ENCODE peak calls at places on chromosomes 16 and 17, in ten cellular contexts. One of them, this sample, is unnamed.

GRCh38 chr16:19967561-19967960 is 82.9 kb upstream of the GPRC5B start:
- DNase-seq in T-cell: no peak
- DNase-seq in activated CD4-positive, alpha-beta T cell treated with anti-CD3 and anti-CD28 coated beads, Interleukin-2, amount 50 U/mL, for 1 hour: no peak
- DNase-seq in frontal cortex: no peak
- DNase-seq in breast epithelium: no peak
- DNase-seq in GDM1: no peak
- DNase-seq in NCI-H1694: no peak
- DNase-seq in omental fat pad: no peak
- DNase-seq in NCI-H187: no peak
- DNase-seq in activated T-cell treated with anti-CD3 and anti-CD28 coated beads, Interleukin-2, amount 50 U/mL, for 4 hours: no peak
- DNase-seq in this sample: no peak

GRCh38 chr17:64007838-64008282 is 9.7 kb downstream of the PRR29 start:
- DNase-seq in activated T-cell treated with anti-CD3 and anti-CD28 coated beads, Interleukin-2, amount 50 U/mL, for 4 hours: no peak
- DNase-seq in breast epithelium: no peak
- DNase-seq in frontal cortex: no peak
- DNase-seq in activated CD4-positive, alpha-beta T cell treated with anti-CD3 and anti-CD28 coated beads, Interleukin-2, amount 50 U/mL, for 1 hour: no peak
- DNase-seq in NCI-H1694: no peak
- DNase-seq in NCI-H187: no peak
- DNase-seq in omental fat pad: no peak
- DNase-seq in GDM1: no peak
- DNase-seq in T-cell: no peak
- DNase-seq in this sample: no peak

GRCh38 chr17:77210946-77211541 is 70.3 kb downstream of the SEC14L1 start:
- DNase-seq in omental fat pad: no peak
- DNase-seq in activated CD4-positive, alpha-beta T cell treated with anti-CD3 and anti-CD28 coated beads, Interleukin-2, amount 50 U/mL, for 1 hour: no peak
- DNase-seq in activated T-cell treated with anti-CD3 and anti-CD28 coated beads, Interleukin-2, amount 50 U/mL, for 4 hours: no peak
- DNase-seq in breast epithelium: no peak
- DNase-seq in NCI-H1694: no peak
- DNase-seq in T-cell: no peak
- DNase-seq in GDM1: no peak
- DNase-seq in NCI-H187: no peak
- DNase-seq in frontal cortex: no peak
- DNase-seq in this sample: no peak

GRCh38 chr16:24918641-24919040 is 72.9 kb downstream of the SLC5A11 start:
- DNase-seq in omental fat pad: no peak
- DNase-seq in activated CD4-positive, alpha-beta T cell treated with anti-CD3 and anti-CD28 coated beads, Interleukin-2, amount 50 U/mL, for 1 hour: no peak
- DNase-seq in T-cell: no peak
- DNase-seq in NCI-H1694: no peak
- DNase-seq in NCI-H187: no peak
- DNase-seq in GDM1: no peak
- DNase-seq in frontal cortex: no peak
- DNase-seq in breast epithelium: no peak
- DNase-seq in activated T-cell treated with anti-CD3 and anti-CD28 coated beads, Interleukin-2, amount 50 U/mL, for 4 hours: no peak
- DNase-seq in this sample: no peak

GRCh38 chr17:7438050-7438614 is 1.2 kb upstream of the FGF11 start:
- DNase-seq in frontal cortex: peak
- DNase-seq in T-cell: peak
- DNase-seq in breast epithelium: peak
- DNase-seq in GDM1: no peak
- DNase-seq in NCI-H1694: peak
- DNase-seq in NCI-H187: no peak
- DNase-seq in activated CD4-positive, alpha-beta T cell treated with anti-CD3 and anti-CD28 coated beads, Interleukin-2, amount 50 U/mL, for 1 hour: peak
- DNase-seq in omental fat pad: no peak
- DNase-seq in activated T-cell treated with anti-CD3 and anti-CD28 coated beads, Interleukin-2, amount 50 U/mL, for 4 hours: peak
- DNase-seq in this sample: peak

GRCh38 chr17:32881054-32881453 is 4.1 kb upstream of the MYO1D start:
- DNase-seq in GDM1: no peak
- DNase-seq in T-cell: no peak
- DNase-seq in frontal cortex: no peak
- DNase-seq in omental fat pad: no peak
- DNase-seq in activated T-cell treated with anti-CD3 and anti-CD28 coated beads, Interleukin-2, amount 50 U/mL, for 4 hours: no peak
- DNase-seq in activated CD4-positive, alpha-beta T cell treated with anti-CD3 and anti-CD28 coated beads, Interleukin-2, amount 50 U/mL, for 1 hour: no peak
- DNase-seq in NCI-H187: no peak
- DNase-seq in breast epithelium: no peak
- DNase-seq in NCI-H1694: no peak
- DNase-seq in this sample: no peak

GRCh38 chr17:62017496-62017895 is 47.6 kb downstream of the MED13 start:
- DNase-seq in NCI-H1694: no peak
- DNase-seq in activated CD4-positive, alpha-beta T cell treated with anti-CD3 and anti-CD28 coated beads, Interleukin-2, amount 50 U/mL, for 1 hour: no peak
- DNase-seq in T-cell: no peak
- DNase-seq in omental fat pad: no peak
- DNase-seq in activated T-cell treated with anti-CD3 and anti-CD28 coated beads, Interleukin-2, amount 50 U/mL, for 4 hours: no peak
- DNase-seq in frontal cortex: no peak
- DNase-seq in breast epithelium: no peak
- DNase-seq in NCI-H187: no peak
- DNase-seq in GDM1: no peak
- DNase-seq in this sample: no peak

GRCh38 chr17:4965311-4965986 is 2.2 kb downstream of the SPAG7 start:
- DNase-seq in omental fat pad: no peak
- DNase-seq in activated CD4-positive, alpha-beta T cell treated with anti-CD3 and anti-CD28 coated beads, Interleukin-2, amount 50 U/mL, for 1 hour: no peak
- DNase-seq in NCI-H187: no peak
- DNase-seq in GDM1: no peak
- DNase-seq in NCI-H1694: no peak
- DNase-seq in breast epithelium: no peak
- DNase-seq in activated T-cell treated with anti-CD3 and anti-CD28 coated beads, Interleukin-2, amount 50 U/mL, for 4 hours: no peak
- DNase-seq in frontal cortex: no peak
- DNase-seq in T-cell: no peak
- DNase-seq in this sample: no peak

GRCh38 chr17:59754547-59754946 is 47.1 kb downstream of the VMP1 start:
- DNase-seq in breast epithelium: no peak
- DNase-seq in NCI-H1694: no peak
- DNase-seq in T-cell: no peak
- DNase-seq in NCI-H187: no peak
- DNase-seq in frontal cortex: no peak
- DNase-seq in activated T-cell treated with anti-CD3 and anti-CD28 coated beads, Interleukin-2, amount 50 U/mL, for 4 hours: peak
- DNase-seq in activated CD4-positive, alpha-beta T cell treated with anti-CD3 and anti-CD28 coated beads, Interleukin-2, amount 50 U/mL, for 1 hour: no peak
- DNase-seq in omental fat pad: no peak
- DNase-seq in GDM1: no peak
- DNase-seq in this sample: no peak

GRCh38 chr16:24729967-24730815 is 740 bp downstream of the TNRC6A start:
- DNase-seq in T-cell: no peak
- DNase-seq in breast epithelium: no peak
- DNase-seq in activated T-cell treated with anti-CD3 and anti-CD28 coated beads, Interleukin-2, amount 50 U/mL, for 4 hours: peak
- DNase-seq in NCI-H187: no peak
- DNase-seq in NCI-H1694: no peak
- DNase-seq in frontal cortex: peak
- DNase-seq in omental fat pad: no peak
- DNase-seq in activated CD4-positive, alpha-beta T cell treated with anti-CD3 and anti-CD28 coated beads, Interleukin-2, amount 50 U/mL, for 1 hour: peak
- DNase-seq in GDM1: no peak
- DNase-seq in this sample: peak

GRCh38 chr17:81043725-81044427 is 8.9 kb downstream of the BAIAP2 start:
- DNase-seq in breast epithelium: peak
- DNase-seq in NCI-H1694: no peak
- DNase-seq in omental fat pad: no peak
- DNase-seq in activated T-cell treated with anti-CD3 and anti-CD28 coated beads, Interleukin-2, amount 50 U/mL, for 4 hours: no peak
- DNase-seq in activated CD4-positive, alpha-beta T cell treated with anti-CD3 and anti-CD28 coated beads, Interleukin-2, amount 50 U/mL, for 1 hour: no peak
- DNase-seq in GDM1: no peak
- DNase-seq in T-cell: no peak
- DNase-seq in NCI-H187: no peak
- DNase-seq in frontal cortex: no peak
- DNase-seq in this sample: no peak

GRCh38 chr16:76193851-76194620 is 83.2 kb upstream of the CNTNAP4 start:
- DNase-seq in omental fat pad: no peak
- DNase-seq in activated CD4-positive, alpha-beta T cell treated with anti-CD3 and anti-CD28 coated beads, Interleukin-2, amount 50 U/mL, for 1 hour: no peak
- DNase-seq in activated T-cell treated with anti-CD3 and anti-CD28 coated beads, Interleukin-2, amount 50 U/mL, for 4 hours: no peak
- DNase-seq in frontal cortex: no peak
- DNase-seq in GDM1: no peak
- DNase-seq in breast epithelium: no peak
- DNase-seq in NCI-H187: no peak
- DNase-seq in NCI-H1694: no peak
- DNase-seq in T-cell: no peak
- DNase-seq in this sample: no peak

GRCh38 chr16:23948949-23949392 is 113.2 kb downstream of the PRKCB start:
- DNase-seq in breast epithelium: no peak
- DNase-seq in GDM1: no peak
- DNase-seq in NCI-H187: peak
- DNase-seq in frontal cortex: no peak
- DNase-seq in NCI-H1694: no peak
- DNase-seq in activated T-cell treated with anti-CD3 and anti-CD28 coated beads, Interleukin-2, amount 50 U/mL, for 4 hours: peak
- DNase-seq in omental fat pad: no peak
- DNase-seq in T-cell: peak
- DNase-seq in activated CD4-positive, alpha-beta T cell treated with anti-CD3 and anti-CD28 coated beads, Interleukin-2, amount 50 U/mL, for 1 hour: peak
- DNase-seq in this sample: no peak

GRCh38 chr17:2718150-2718938 is 6.8 kb upstream of the CLUH start:
- DNase-seq in breast epithelium: no peak
- DNase-seq in frontal cortex: no peak
- DNase-seq in NCI-H187: no peak
- DNase-seq in activated CD4-positive, alpha-beta T cell treated with anti-CD3 and anti-CD28 coated beads, Interleukin-2, amount 50 U/mL, for 1 hour: no peak
- DNase-seq in GDM1: no peak
- DNase-seq in omental fat pad: no peak
- DNase-seq in NCI-H1694: no peak
- DNase-seq in activated T-cell treated with anti-CD3 and anti-CD28 coated beads, Interleukin-2, amount 50 U/mL, for 4 hours: no peak
- DNase-seq in T-cell: no peak
- DNase-seq in this sample: no peak

GRCh38 chr17:79074650-79075432 is at the start of gene ENGASE:
- DNase-seq in NCI-H187: peak
- DNase-seq in omental fat pad: peak
- DNase-seq in GDM1: peak
- DNase-seq in frontal cortex: peak
- DNase-seq in activated T-cell treated with anti-CD3 and anti-CD28 coated beads, Interleukin-2, amount 50 U/mL, for 4 hours: peak
- DNase-seq in T-cell: peak
- DNase-seq in breast epithelium: peak
- DNase-seq in NCI-H1694: peak
- DNase-seq in activated CD4-positive, alpha-beta T cell treated with anti-CD3 and anti-CD28 coated beads, Interleukin-2, amount 50 U/mL, for 1 hour: peak
- DNase-seq in this sample: peak

GRCh38 chr17:6997171-6997570 is 1.3 kb downstream of the ALOX12 start:
- DNase-seq in T-cell: no peak
- DNase-seq in frontal cortex: no peak
- DNase-seq in GDM1: no peak
- DNase-seq in omental fat pad: no peak
- DNase-seq in NCI-H1694: no peak
- DNase-seq in NCI-H187: no peak
- DNase-seq in activated CD4-positive, alpha-beta T cell treated with anti-CD3 and anti-CD28 coated beads, Interleukin-2, amount 50 U/mL, for 1 hour: no peak
- DNase-seq in breast epithelium: no peak
- DNase-seq in activated T-cell treated with anti-CD3 and anti-CD28 coated beads, Interleukin-2, amount 50 U/mL, for 4 hours: no peak
- DNase-seq in this sample: no peak

GRCh38 chr17:72926171-72926570 is 166.3 kb downstream of the SLC39A11 start:
- DNase-seq in activated T-cell treated with anti-CD3 and anti-CD28 coated beads, Interleukin-2, amount 50 U/mL, for 4 hours: no peak
- DNase-seq in GDM1: no peak
- DNase-seq in activated CD4-positive, alpha-beta T cell treated with anti-CD3 and anti-CD28 coated beads, Interleukin-2, amount 50 U/mL, for 1 hour: no peak
- DNase-seq in NCI-H1694: no peak
- DNase-seq in omental fat pad: no peak
- DNase-seq in NCI-H187: no peak
- DNase-seq in frontal cortex: no peak
- DNase-seq in breast epithelium: no peak
- DNase-seq in T-cell: no peak
- DNase-seq in this sample: no peak

GRCh38 chr17:34171245-34171818 is 83.8 kb upstream of the CCL2 start:
- DNase-seq in T-cell: peak
- DNase-seq in frontal cortex: peak
- DNase-seq in activated CD4-positive, alpha-beta T cell treated with anti-CD3 and anti-CD28 coated beads, Interleukin-2, amount 50 U/mL, for 1 hour: peak
- DNase-seq in GDM1: peak
- DNase-seq in NCI-H187: peak
- DNase-seq in activated T-cell treated with anti-CD3 and anti-CD28 coated beads, Interleukin-2, amount 50 U/mL, for 4 hours: peak
- DNase-seq in breast epithelium: peak
- DNase-seq in omental fat pad: peak
- DNase-seq in NCI-H1694: peak
- DNase-seq in this sample: peak

GRCh38 chr17:82496529-82497434 is 22.8 kb upstream of the FOXK2 start:
- DNase-seq in frontal cortex: peak
- DNase-seq in breast epithelium: peak
- DNase-seq in NCI-H1694: peak
- DNase-seq in T-cell: peak
- DNase-seq in GDM1: peak
- DNase-seq in omental fat pad: peak
- DNase-seq in NCI-H187: peak
- DNase-seq in activated CD4-positive, alpha-beta T cell treated with anti-CD3 and anti-CD28 coated beads, Interleukin-2, amount 50 U/mL, for 1 hour: peak
- DNase-seq in activated T-cell treated with anti-CD3 and anti-CD28 coated beads, Interleukin-2, amount 50 U/mL, for 4 hours: peak
- DNase-seq in this sample: peak